ENCODE peak calls at places on chromosomes 3 and 15, in eight cellular contexts. M, K, V, Z, C, X, L and F are unnamed samples.
A peak's percentile ranks its signal among the peaks of the same experiment; 100 is the strongest.

GRCh38 chr15:64740361-64741170 is 34.8 kb downstream of the RBPMS2 start:
- DNase-seq in M (peak; percentile 12), K (peak; percentile 64), V (peak; percentile 67), Z (no peak), C (peak; percentile 26), X (no peak), L (peak; percentile 74), F (peak; percentile 98)

GRCh38 chr3:144085964-144086363 is 114.3 kb downstream of the DIPK2A start:
- DNase-seq in M (no peak), K (peak; percentile 4), V (no peak), Z (no peak), C (no peak), X (no peak), L (no peak), F (no peak)

GRCh38 chr3:194142156-194142910 is 6.4 kb downstream of the HES1 start:
- DNase-seq in M (peak; percentile 67), K (no peak), V (peak; percentile 49), Z (no peak), C (no peak), X (no peak), L (no peak), F (peak; percentile 87)

GRCh38 chr3:81723732-81724313 is 37.6 kb downstream of the GBE1 start:
- DNase-seq in M (no peak), K (peak; percentile 56), V (no peak), Z (no peak), C (peak; percentile 41), X (no peak), L (no peak), F (no peak)

GRCh38 chr3:88807471-88808090 is 299.8 kb upstream of the EPHA3 start:
- DNase-seq in M (no peak), K (no peak), V (no peak), Z (no peak), C (no peak), X (no peak), L (no peak), F (no peak)

GRCh38 chr15:66751579-66751978 is 49.5 kb downstream of the SMAD6 start:
- DNase-seq in M (no peak), K (peak; percentile 77), V (no peak), Z (no peak), C (peak; percentile 60), X (peak; percentile 55), L (no peak), F (peak; percentile 65)

GRCh38 chr15:90465930-90466567 is 63.7 kb upstream of the CRTC3 start:
- DNase-seq in M (no peak), K (no peak), V (no peak), Z (no peak), C (no peak), X (no peak), L (no peak), F (no peak)

GRCh38 chr15:43268111-43269105 is 1.7 kb upstream of the TGM5 start:
- DNase-seq in M (no peak), K (no peak), V (no peak), Z (no peak), C (peak; percentile 11), X (no peak), L (no peak), F (no peak)

GRCh38 chr15:74391604-74392401 is 24.4 kb upstream of the CYP11A1 start:
- DNase-seq in M (no peak), K (no peak), V (no peak), Z (no peak), C (no peak), X (no peak), L (no peak), F (no peak)

GRCh38 chr3:159804726-159805410 is 183.8 kb upstream of the IL12A start:
- DNase-seq in M (peak; percentile 60), K (peak; percentile 88), V (peak; percentile 41), Z (no peak), C (peak; percentile 73), X (peak; percentile 58), L (peak; percentile 73), F (peak; percentile 90)

GRCh38 chr3:114874447-114874846 is 272.6 kb downstream of the ZBTB20 start:
- DNase-seq in M (no peak), K (no peak), V (no peak), Z (no peak), C (no peak), X (no peak), L (no peak), F (peak; percentile 64)

GRCh38 chr3:132417695-132418520 is 606 bp downstream of the DNAJC13 start:
- DNase-seq in M (peak; percentile 33), K (peak; percentile 57), V (no peak), Z (peak; percentile 31), C (peak; percentile 53), X (peak; percentile 49), L (peak; percentile 80), F (peak; percentile 80)

GRCh38 chr3:25426408-25426807 is 1.7 kb upstream of the RARB start:
- DNase-seq in M (no peak), K (peak; percentile 51), V (no peak), Z (no peak), C (no peak), X (no peak), L (no peak), F (no peak)

GRCh38 chr3:165279471-165279870 is 83.3 kb upstream of the SLITRK3 start:
- DNase-seq in M (no peak), K (peak; percentile 4), V (no peak), Z (no peak), C (no peak), X (no peak), L (no peak), F (no peak)

GRCh38 chr15:56371495-56372147 is 6.4 kb downstream of the TEX9 start:
- DNase-seq in M (no peak), K (no peak), V (no peak), Z (peak; percentile 85), C (no peak), X (no peak), L (no peak), F (no peak)

GRCh38 chr3:64530434-64531049 is 157.3 kb downstream of the ADAMTS9 start:
- DNase-seq in M (peak; percentile 88), K (peak; percentile 16), V (peak; percentile 80), Z (no peak), C (peak; percentile 18), X (peak; percentile 67), L (peak; percentile 70), F (peak; percentile 79)

GRCh38 chr15:95495033-95495541 is 835.4 kb upstream of the NR2F2 start:
- DNase-seq in M (no peak), K (no peak), V (peak; percentile 43), Z (no peak), C (no peak), X (peak; percentile 35), L (no peak), F (no peak)

GRCh38 chr3:152121292-152121654 is 147.5 kb upstream of the MBNL1 start:
- DNase-seq in M (no peak), K (peak; percentile 23), V (no peak), Z (no peak), C (no peak), X (no peak), L (no peak), F (no peak)

GRCh38 chr3:181326637-181327223 is 337.2 kb upstream of the DNAJC19 start:
- DNase-seq in M (peak; percentile 5), K (peak; percentile 8), V (no peak), Z (no peak), C (peak; percentile 18), X (no peak), L (no peak), F (no peak)

GRCh38 chr3:104909188-104909587 is 457.5 kb upstream of the ALCAM start:
- DNase-seq in M (no peak), K (peak; percentile 2), V (no peak), Z (no peak), C (no peak), X (no peak), L (no peak), F (no peak)

GRCh38 chr15:40472171-40472727 is 1.5 kb downstream of the CHST14 start:
- DNase-seq in M (no peak), K (no peak), V (no peak), Z (no peak), C (no peak), X (no peak), L (no peak), F (no peak)
- H3K4me3 ChIP-seq in M (peak overlapping the region; percentile 75), K (peak overlapping the region; percentile 96), V (peak overlapping the region; percentile 69), Z (peak overlapping the region; percentile 85), C (peak overlapping the region; percentile 81), X (peak overlapping the region; percentile 94), L (no peak overlapping the region), F (peak overlapping the region; percentile 92)

GRCh38 chr3:185693985-185694675 is 108.0 kb downstream of the SENP2 start:
- DNase-seq in M (no peak), K (no peak), V (no peak), Z (no peak), C (no peak), X (no peak), L (no peak), F (no peak)
- TF ChIP-seq EP300 in M (no peak), K (no peak), V (no peak), Z (no peak), C (no peak), X (no peak), L (no peak), F (no peak)

GRCh38 chr3:148081926-148082325 is 615.8 kb upstream of the AGTR1 start:
- DNase-seq in M (no peak), K (no peak), V (no peak), Z (no peak), C (no peak), X (no peak), L (no peak), F (no peak)

GRCh38 chr3:148078659-148079058 is 619.0 kb upstream of the AGTR1 start:
- DNase-seq in M (no peak), K (no peak), V (no peak), Z (no peak), C (no peak), X (no peak), L (no peak), F (no peak)

GRCh38 chr3:148077318-148077923 is 620.3 kb upstream of the AGTR1 start:
- DNase-seq in M (no peak), K (peak; percentile 9), V (no peak), Z (no peak), C (peak; percentile 6), X (no peak), L (no peak), F (no peak)

GRCh38 chr3:148077951-148078350 is 619.8 kb upstream of the AGTR1 start:
- DNase-seq in M (no peak), K (no peak), V (no peak), Z (no peak), C (no peak), X (no peak), L (no peak), F (no peak)

DNA sequence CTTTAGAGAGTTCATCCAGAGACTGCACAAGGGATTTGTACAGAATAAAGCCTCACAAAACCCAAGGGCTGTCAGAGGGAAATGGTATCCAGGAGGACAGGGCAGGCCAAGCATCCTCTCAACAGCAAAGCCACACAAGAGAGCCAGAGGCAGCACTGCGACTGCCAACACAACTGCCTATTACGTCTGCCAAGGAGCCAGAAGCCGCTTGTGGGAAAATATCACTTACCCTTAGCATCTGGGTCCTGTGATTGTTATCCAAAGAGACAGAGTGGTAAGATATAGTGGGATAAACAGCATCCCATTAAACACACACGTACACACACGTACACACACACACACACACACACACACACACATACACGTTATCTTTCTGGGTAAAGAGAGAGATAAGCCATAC is 618.3 kb upstream of the AGTR1 start:
- DNase-seq in M (no peak), K (no peak), V (no peak), Z (no peak), C (no peak), X (no peak), L (peak; percentile 8), F (peak; percentile 80)
- H3K4me3 ChIP-seq in M (no peak overlapping the region), K (no peak overlapping the region), V (no peak overlapping the region), Z (no peak overlapping the region), C (no peak overlapping the region), X (no peak overlapping the region), L (no peak overlapping the region), F (no peak overlapping the region)

GRCh38 chr3:71006810-71007785 is 576.4 kb downstream of the FOXP1 start:
- DNase-seq in M (no peak), K (peak; percentile 41), V (no peak), Z (no peak), C (peak; percentile 20), X (no peak), L (no peak), F (no peak)
- TF ChIP-seq EP300 in M (no peak), K (no peak), V (no peak), Z (no peak), C (no peak), X (no peak), L (no peak), F (no peak)